ENCODE peak calls at places on chromosome 2, in four cellular contexts. X is HepG2, J is K562, H is GM12878. F is an unnamed sample.

GRCh38 chr2:144432014-144432413 is 87.9 kb downstream of the ZEB2 start:
- DNase-seq in X (no peak), J (no peak), H (no peak), F (no peak)

GRCh38 chr2:58101500-58101899 is 54.9 kb downstream of the VRK2 start:
- DNase-seq in X (no peak), J (no peak), H (no peak), F (no peak)

GRCh38 chr2:69291004-69291650 is 95.9 kb downstream of the GFPT1 start:
- DNase-seq in X (peak; percentile 70), J (no peak), H (no peak), F (no peak)

GRCh38 chr2:55420901-55421300 is 1.2 kb upstream of the CCDC88A start:
- DNase-seq in X (no peak), J (no peak), H (no peak), F (no peak)

GRCh38 chr2:168884990-168885389 is 5.2 kb downstream of the SPC25 start:
- DNase-seq in X (no peak), J (no peak), H (no peak), F (no peak)

GRCh38 chr2:237735762-237736161 is 62.8 kb upstream of the RBM44 start:
- DNase-seq in X (no peak), J (no peak), H (no peak), F (no peak)

GRCh38 chr2:12452211-12452610 is 264.5 kb upstream of the TRIB2 start:
- DNase-seq in X (no peak), J (no peak), H (no peak), F (no peak)

GRCh38 chr2:56009758-56010534 is 86.4 kb upstream of the EFEMP1 start:
- DNase-seq in X (peak; percentile 42), J (no peak), H (no peak), F (no peak)

GRCh38 chr2:219406861-219407230 is 11.3 kb upstream of the DES start:
- DNase-seq in X (no peak), J (no peak), H (no peak), F (no peak)

GRCh38 chr2:191847764-191848163 is 876 bp upstream of the CAVIN2 start:
- DNase-seq in X (no peak), J (no peak), H (no peak), F (no peak)

GRCh38 chr2:74399785-74400184 is 19.7 kb upstream of the DCTN1 start:
- DNase-seq in X (peak; percentile 41), J (peak; percentile 56), H (no peak), F (peak; percentile 40)

GRCh38 chr2:171811229-171811628 is 82.8 kb downstream of the SLC25A12 start:
- DNase-seq in X (peak; percentile 26), J (no peak), H (no peak), F (no peak)

GRCh38 chr2:208189782-208190181 is at the start of gene C2orf80:
- DNase-seq in X (no peak), J (no peak), H (no peak), F (no peak)

GRCh38 chr2:111205774-111206173 is 85.1 kb downstream of the BCL2L11 start:
- DNase-seq in X (no peak), J (no peak), H (no peak), F (no peak)

GRCh38 chr2:225895126-225895525 is 495.6 kb downstream of the NYAP2 start:
- DNase-seq in X (no peak), J (no peak), H (no peak), F (no peak)

GRCh38 chr2:105782646-105783045 is 37.9 kb downstream of the NCK2 start:
- DNase-seq in X (no peak), J (no peak), H (no peak), F (no peak)

GRCh38 chr2:124112966-124113365 is 87.9 kb downstream of the CNTNAP5 start:
- DNase-seq in X (no peak), J (no peak), H (no peak), F (no peak)

GRCh38 chr2:59887348-59887747 is 666.1 kb downstream of the BCL11A start:
- DNase-seq in X (no peak), J (no peak), H (no peak), F (no peak)

GRCh38 chr2:28137221-28137620 is 246.7 kb downstream of the BABAM2 start:
- DNase-seq in X (no peak), J (no peak), H (no peak), F (no peak)

GRCh38 chr2:158128168-158128973 is 26.7 kb downstream of the UPP2 start:
- DNase-seq in X (peak; percentile 89), J (no peak), H (no peak), F (no peak)

GRCh38 chr2:42804891-42805290 is 12.5 kb upstream of the HAAO start:
- DNase-seq in X (no peak), J (no peak), H (no peak), F (no peak)

DNA sequence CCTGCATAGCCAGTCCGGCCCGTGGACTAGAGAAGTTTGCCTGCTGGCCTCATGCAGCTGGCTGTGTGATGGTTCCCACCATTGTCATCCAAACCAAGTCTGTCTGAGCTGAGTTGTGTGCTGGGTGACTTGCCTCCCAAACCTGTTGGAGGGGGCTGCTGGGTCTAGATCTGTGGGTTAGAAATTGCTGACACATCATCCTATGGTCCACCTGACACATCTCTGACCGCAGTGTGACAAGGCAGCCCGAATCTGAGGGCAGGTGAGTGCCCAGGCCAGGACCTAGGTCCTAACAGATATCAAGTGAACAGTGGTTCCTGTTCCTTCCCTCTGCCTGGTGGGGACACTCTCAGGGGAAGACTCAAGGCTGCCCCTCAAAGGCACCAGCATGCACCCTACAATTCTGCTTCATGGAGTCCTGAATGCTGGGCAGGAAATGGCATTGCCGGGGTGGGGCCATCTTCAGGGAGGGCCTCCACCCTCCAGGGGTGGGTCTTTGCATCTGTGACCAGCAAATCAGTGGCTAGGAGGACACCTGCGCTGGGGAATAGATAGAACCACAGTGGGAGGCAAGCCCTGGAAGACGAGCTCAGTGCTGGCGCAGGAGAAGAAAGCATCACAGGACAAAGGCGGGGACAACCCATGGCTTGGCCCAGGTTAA is 117.9 kb upstream of the ID2 start:
- DNase-seq in X (no peak), J (no peak), H (no peak), F (no peak)
- TF ChIP-seq FOXK2 in X (no peak), J (no peak), H (no peak), F (no peak)

DNA sequence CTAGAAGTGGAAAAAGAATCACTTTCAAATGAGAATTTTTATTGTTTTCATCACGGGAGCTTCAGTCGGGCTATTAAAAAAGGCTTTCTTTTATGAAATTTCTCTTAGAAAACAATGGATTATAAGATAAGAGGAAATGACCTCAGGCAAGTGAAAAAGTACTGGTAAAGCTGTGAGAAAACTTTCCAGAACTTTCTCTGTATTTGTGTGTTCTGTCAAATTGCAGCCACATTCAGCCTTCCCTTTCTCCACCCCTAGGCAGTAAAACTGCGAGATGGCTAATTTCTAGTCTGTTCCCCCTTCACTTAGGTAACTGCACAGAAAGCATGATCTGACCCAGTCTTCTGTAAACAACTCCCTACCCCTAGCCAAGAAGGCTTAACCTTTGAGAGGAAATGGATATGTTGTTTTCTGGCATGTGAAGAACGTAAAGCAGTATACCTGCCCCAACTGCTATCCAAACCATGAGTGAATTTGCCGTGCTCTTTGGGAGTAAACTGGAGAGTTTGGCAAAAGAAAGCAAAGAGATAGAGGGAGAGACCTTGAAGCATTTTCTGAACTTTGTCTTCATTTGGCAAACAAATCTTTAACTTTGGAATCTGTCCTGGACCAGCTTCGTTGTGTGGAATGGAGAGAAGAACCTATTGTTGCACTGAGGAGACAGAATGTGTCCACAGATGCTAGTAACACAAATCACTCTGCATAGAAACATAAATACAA is 105.4 kb downstream of the ETAA1 start:
- DNase-seq in X (no peak), J (no peak), H (no peak), F (no peak)
- TF ChIP-seq FOXK2 in X (no peak), J (no peak), H (no peak), F (no peak)

DNA sequence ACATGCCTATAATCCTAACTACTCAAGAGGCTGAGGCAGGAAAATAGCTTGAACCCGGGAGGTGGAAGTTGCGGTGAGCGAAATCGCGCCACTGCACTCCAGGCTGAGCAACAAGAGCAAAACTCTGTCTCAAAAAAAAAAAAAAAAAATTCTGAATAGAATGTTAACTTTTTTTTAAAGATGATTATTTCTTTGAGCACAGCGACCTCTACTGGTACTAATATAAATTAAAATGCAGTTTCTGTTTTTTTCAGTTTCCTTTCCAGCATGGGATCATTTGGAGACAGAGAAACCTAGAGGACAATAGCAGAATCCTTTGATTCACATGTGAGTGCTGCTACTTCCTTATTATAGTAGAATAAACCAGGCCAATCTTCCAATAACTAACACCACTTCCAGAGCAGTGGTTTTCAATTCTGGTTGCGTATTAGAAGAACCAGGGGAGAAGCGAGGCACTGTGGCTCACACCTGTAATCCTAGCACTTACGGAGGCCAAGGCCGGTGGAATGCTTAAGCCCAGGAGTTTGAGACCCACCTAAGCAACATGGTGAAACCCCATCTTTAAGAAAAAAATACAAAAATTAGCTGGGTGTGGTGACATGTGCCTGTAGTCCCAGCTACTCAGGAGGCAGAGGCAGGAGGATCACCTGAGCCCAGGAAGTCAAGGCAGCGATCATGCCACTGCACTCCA is 10.2 kb downstream of the SRSF7 start:
- DNase-seq in X (peak; percentile 60), J (peak; percentile 23), H (no peak), F (peak; percentile 26)
- TF ChIP-seq FOXK2 in X (no peak), J (no peak), H (no peak), F (no peak)

GRCh38 chr2:186099772-186100171 is 361.2 kb downstream of the FSIP2 start:
- DNase-seq in X (no peak), J (no peak), H (no peak), F (no peak)
- TF ChIP-seq FOXK2 in X (no peak), J (no peak), H (no peak), F (no peak)

GRCh38 chr2:3631161-3631850 is 26.7 kb upstream of the ALLC start:
- DNase-seq in X (no peak), J (no peak), H (no peak), F (no peak)

GRCh38 chr2:3634631-3635091 is 23.3 kb upstream of the ALLC start:
- DNase-seq in X (no peak), J (no peak), H (no peak), F (no peak)

GRCh38 chr2:3631851-3632659 is 25.9 kb upstream of the ALLC start:
- DNase-seq in X (no peak), J (no peak), H (no peak), F (no peak)

GRCh38 chr2:3633982-3634630 is 23.9 kb upstream of the ALLC start:
- DNase-seq in X (no peak), J (no peak), H (no peak), F (no peak)

DNA sequence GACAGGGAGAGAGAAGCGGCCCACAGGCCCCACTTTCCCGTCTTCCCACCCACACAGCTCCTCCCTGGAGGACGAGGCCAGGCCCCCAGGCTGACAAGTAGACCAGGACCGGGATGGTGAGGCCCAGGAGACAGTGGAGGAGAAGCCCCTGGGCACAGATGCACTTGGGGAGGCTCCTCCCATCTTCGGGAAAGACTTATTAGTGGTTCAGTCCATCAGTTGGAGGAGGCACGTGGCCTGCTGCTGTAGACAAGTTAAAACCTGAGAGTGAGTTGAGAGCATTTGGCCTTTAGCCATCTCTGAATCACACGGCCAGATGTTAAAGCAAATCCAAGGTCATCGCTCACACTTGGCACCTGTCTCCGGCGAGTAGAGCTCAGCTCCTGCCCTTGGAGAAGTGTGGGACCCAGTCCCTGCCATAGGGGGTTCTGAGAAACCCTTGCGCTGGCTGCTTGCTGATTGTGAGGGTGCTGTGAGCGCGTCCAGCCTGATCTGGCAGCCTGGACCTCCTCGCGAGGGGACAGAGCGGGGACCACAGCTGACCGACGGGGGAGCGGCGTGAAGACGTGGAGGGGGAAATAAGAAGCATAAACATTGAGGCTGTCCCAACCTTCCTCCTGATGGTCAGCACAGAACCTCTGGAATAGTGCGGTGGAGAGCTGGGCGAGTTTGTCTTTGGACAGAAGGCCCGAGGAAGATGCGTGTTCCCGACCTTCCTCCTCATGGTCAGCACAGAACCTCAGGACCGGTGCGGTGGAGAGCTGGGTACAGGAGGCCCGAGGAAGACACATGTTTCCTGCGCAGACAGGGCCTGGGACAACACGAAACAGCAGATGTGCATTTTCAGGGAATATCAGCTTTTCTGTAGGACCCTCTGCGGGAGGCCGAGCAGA is 24.7 kb upstream of the ALLC start:
- DNase-seq in X (no peak), J (no peak), H (no peak), F (no peak)
- TF ChIP-seq FOXK2 in X (no peak), J (no peak), H (no peak), F (no peak)

F was measured in HEK293T.